ENCODE peak calls at places on chromosomes 7 and 10, in four cellular contexts. L is esophagus squamous epithelium, R is kidney, I is right lobe of liver. C is an unnamed sample. For H3K9me3, the result is how much of the 10 kb centered on the place peaks cover.

GRCh38 chr7:23333671-23334246 is 34.6 kb downstream of the MALSU1 start:
- DNase-seq in I (no peak), L (no peak), R (no peak), C (peak)

GRCh38 chr10:25493122-25493893 is 318.5 kb downstream of the GPR158 start:
- DNase-seq in L (no peak), I (no peak), R (no peak), C (peak)

GRCh38 chr7:72435913-72436480 is 23.9 kb upstream of the CALN1 start:
- DNase-seq in L (no peak), I (no peak), R (no peak), C (no peak)

GRCh38 chr7:68224041-68224534 is 1227.5 kb downstream of the TYW1 start:
- DNase-seq in I (no peak), L (no peak), R (no peak), C (no peak)

GRCh38 chr10:74909665-74910064 is 83.3 kb downstream of the KAT6B start:
- DNase-seq in I (no peak), R (no peak), L (no peak), C (peak)

GRCh38 chr7:106681815-106682495 is 21.0 kb upstream of the CCDC71L start:
- DNase-seq in I (no peak), L (no peak), R (no peak), C (peak)

GRCh38 chr10:110959379-110960332 is 40.3 kb downstream of the SHOC2 start:
- DNase-seq in I (no peak), L (no peak), R (no peak), C (peak)

GRCh38 chr10:2366532-2366931 is 629.2 kb upstream of the ADARB2 start:
- DNase-seq in I (no peak), R (no peak), L (no peak), C (no peak)

GRCh38 chr7:129401968-129402860 is 32.0 kb upstream of the STRIP2 start:
- DNase-seq in I (no peak), R (no peak), L (no peak), C (no peak)

GRCh38 chr7:128409435-128410091 is at the start of gene IMPDH1:
- DNase-seq in I (peak), R (peak), L (peak), C (no peak)

GRCh38 chr7:84529480-84530205 is 335.1 kb upstream of the SEMA3A start:
- DNase-seq in I (no peak), L (no peak), R (no peak), C (peak)

GRCh38 chr10:21814866-21815265 is 188.7 kb downstream of the DNAJC1 start:
- DNase-seq in L (no peak), I (no peak), R (no peak), C (peak)

GRCh38 chr10:69232252-69232651 is 12.1 kb downstream of the HKDC1 start:
- DNase-seq in I (no peak), R (no peak), L (no peak), C (peak)

GRCh38 chr7:7821517-7821916 is 103.1 kb upstream of the RPA3 start:
- DNase-seq in L (no peak), I (no peak), R (no peak), C (no peak)

GRCh38 chr7:149415391-149416068 is 45.3 kb downstream of the ZNF777 start:
- DNase-seq in L (no peak), I (no peak), R (no peak), C (peak)

GRCh38 chr7:143494622-143495021 is 16.9 kb downstream of the TAS2R41 start:
- DNase-seq in L (no peak), I (no peak), R (no peak), C (no peak)

GRCh38 chr7:2116086-2116810 is 116.5 kb downstream of the MAD1L1 start:
- DNase-seq in I (no peak), R (no peak), L (no peak), C (peak)

GRCh38 chr10:62560207-62560819 is 186.1 kb downstream of the ZNF365 start:
- DNase-seq in L (no peak), I (no peak), R (no peak), C (peak)

GRCh38 chr10:80148166-80148805 is 15.8 kb downstream of the PLAC9 start:
- DNase-seq in I (no peak), L (no peak), R (peak), C (no peak)
- H3K9me3 ChIP-seq in I (under half), L (under half), R (under half), C (under half)

DNA sequence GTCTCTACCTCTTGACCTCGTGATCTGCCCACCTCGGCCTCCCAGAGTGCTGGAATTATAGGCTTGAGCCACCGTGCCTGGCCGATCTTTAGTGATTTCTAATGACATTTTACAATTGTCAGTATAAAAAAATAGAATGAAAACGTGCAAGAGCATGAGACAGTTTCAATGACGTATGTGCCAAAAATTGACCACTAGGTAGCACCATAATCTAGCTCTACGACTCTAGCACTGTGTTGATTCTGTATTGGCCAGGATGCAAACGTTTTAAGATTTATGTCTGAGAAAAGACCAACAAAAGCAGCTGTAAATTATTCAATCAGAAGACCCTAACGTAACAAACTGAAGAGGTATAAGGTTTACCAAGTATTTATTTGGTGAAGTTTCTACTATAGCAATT is 25.4 kb upstream of the EXOC6 start:
- DNase-seq in L (no peak), R (no peak), I (no peak), C (peak)
- H3K9me3 ChIP-seq in L (under half), R (under half), I (under half), C (under half)

GRCh38 chr7:88202278-88202677 is 17.6 kb downstream of the SRI start:
- DNase-seq in I (no peak), R (no peak), L (no peak), C (no peak)
- H3K9me3 ChIP-seq in I (under half), R (under half), L (under half), C (under half)

GRCh38 chr7:40194743-40195142 is 59.9 kb downstream of the SUGCT start:
- DNase-seq in I (no peak), L (no peak), R (no peak), C (peak)

GRCh38 chr7:40186586-40186985 is 51.8 kb downstream of the SUGCT start:
- DNase-seq in I (no peak), L (no peak), R (no peak), C (no peak)

GRCh38 chr7:40197527-40197926 is 62.7 kb downstream of the SUGCT start:
- DNase-seq in I (no peak), L (no peak), R (no peak), C (no peak)

GRCh38 chr7:40192036-40192435 is 57.2 kb downstream of the SUGCT start:
- DNase-seq in L (no peak), R (no peak), I (no peak), C (peak)
- H3K9me3 ChIP-seq in L (under half), R (under half), I (under half), C (under half)

DNA sequence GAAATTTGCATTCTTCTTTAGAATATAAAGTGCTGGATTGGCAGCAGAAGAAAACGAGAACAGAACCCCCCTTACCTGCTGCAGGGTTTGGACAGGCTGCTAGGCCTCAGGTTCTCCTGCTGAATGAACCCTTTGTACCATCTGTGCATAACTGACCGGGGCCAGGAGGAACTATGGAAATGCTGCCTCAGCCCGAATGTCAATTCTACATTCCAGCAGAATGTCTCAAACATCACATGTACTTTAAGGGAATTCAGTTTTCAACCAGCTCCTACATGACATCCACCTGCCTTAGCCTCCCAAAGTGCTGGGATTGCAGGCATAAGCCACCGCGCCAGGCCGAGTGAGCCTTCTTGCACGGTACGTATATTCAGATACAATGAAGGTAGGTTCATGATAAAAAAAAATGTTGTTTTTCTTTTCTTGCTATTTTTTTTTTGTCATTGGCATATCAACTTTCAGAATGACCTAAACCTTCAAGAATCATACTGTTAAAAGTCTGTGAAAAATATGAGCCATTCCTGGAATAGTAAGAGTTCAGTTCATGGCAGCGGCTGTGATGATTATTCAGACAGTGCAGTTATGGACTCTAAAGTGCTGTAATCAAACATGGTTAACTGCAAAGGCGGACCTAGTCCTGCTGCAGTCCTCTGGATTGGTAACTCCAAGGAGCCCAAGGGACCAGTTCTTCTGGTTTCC is 84.4 kb upstream of the TNS3 start:
- DNase-seq in L (no peak), I (no peak), R (no peak), C (peak)
- H3K9me3 ChIP-seq in L (under half), I (under half), R (under half), C (under half)

GRCh38 chr7:27897441-27897847 is 157.5 kb downstream of the TAX1BP1 start:
- DNase-seq in I (peak), L (no peak), R (no peak), C (no peak)
- H3K9me3 ChIP-seq in I (under half), L (under half), R (under half), C (under half)

GRCh38 chr10:123836418-123837145 is 55.0 kb downstream of the CPXM2 start:
- DNase-seq in R (no peak), L (no peak), I (no peak), C (no peak)
- H3K9me3 ChIP-seq in R (under half), L (under half), I (under half), C (under half)

GRCh38 chr10:130491698-130492050 is 355.5 kb downstream of the GLRX3 start:
- DNase-seq in R (no peak), I (no peak), L (no peak), C (no peak)
- H3K9me3 ChIP-seq in R (under half), I (under half), L (under half), C (under half)

C was measured in astrocyte.